ENCODE peak calls at places on chromosomes 3 and 15, in five cellular contexts. One of them, this sample, is unnamed.
A peak's percentile ranks its signal among the peaks of the same experiment; 100 is the strongest.

GRCh38 chr15:43749690-43750345 is 3.6 kb downstream of the PDIA3 start:
- DNase-seq in fibroblast of lung: no peak
- DNase-seq in mammary epithelial cell: no peak
- DNase-seq in H1: no peak
- DNase-seq in GM23248: peak; percentile 42
- DNase-seq in this sample: no peak

GRCh38 chr15:59685737-59686297 is 3.3 kb downstream of the BNIP2 start:
- DNase-seq in fibroblast of lung: peak; percentile 28
- DNase-seq in mammary epithelial cell: peak; percentile 12
- DNase-seq in H1: no peak
- DNase-seq in GM23248: peak; percentile 56
- DNase-seq in this sample: no peak

GRCh38 chr3:179956416-179956830 is 80.3 kb downstream of the PEX5L start:
- DNase-seq in fibroblast of lung: no peak
- DNase-seq in mammary epithelial cell: no peak
- DNase-seq in H1: no peak
- DNase-seq in GM23248: no peak
- DNase-seq in this sample: no peak

GRCh38 chr3:158775001-158775400 is 26.9 kb upstream of the MFSD1 start:
- DNase-seq in fibroblast of lung: peak; percentile 56
- DNase-seq in mammary epithelial cell: no peak
- DNase-seq in H1: no peak
- DNase-seq in GM23248: no peak
- DNase-seq in this sample: no peak

GRCh38 chr15:48423342-48423741 is 92.1 kb downstream of the DUT start:
- DNase-seq in fibroblast of lung: no peak
- DNase-seq in mammary epithelial cell: peak; percentile 56
- DNase-seq in H1: no peak
- DNase-seq in GM23248: no peak
- DNase-seq in this sample: no peak

GRCh38 chr3:101518421-101518871 is 5.4 kb upstream of the SENP7 start:
- DNase-seq in fibroblast of lung: no peak
- DNase-seq in mammary epithelial cell: peak; percentile 84
- DNase-seq in H1: no peak
- DNase-seq in GM23248: no peak
- DNase-seq in this sample: peak; percentile 9

GRCh38 chr3:42256135-42256819 is 9.7 kb downstream of the CCK start:
- DNase-seq in fibroblast of lung: peak; percentile 16
- DNase-seq in mammary epithelial cell: peak; percentile 79
- DNase-seq in H1: no peak
- DNase-seq in GM23248: peak; percentile 54
- DNase-seq in this sample: no peak

GRCh38 chr3:13518516-13519351 is 30.2 kb upstream of the FBLN2 start:
- DNase-seq in fibroblast of lung: peak; percentile 57
- DNase-seq in mammary epithelial cell: no peak
- DNase-seq in H1: no peak
- DNase-seq in GM23248: no peak
- DNase-seq in this sample: no peak

GRCh38 chr3:30315452-30315851 is 290.9 kb upstream of the TGFBR2 start:
- DNase-seq in fibroblast of lung: no peak
- DNase-seq in mammary epithelial cell: no peak
- DNase-seq in H1: no peak
- DNase-seq in GM23248: peak; percentile 83
- DNase-seq in this sample: no peak

GRCh38 chr3:112813016-112813415 is 33.6 kb downstream of the CD200R1L start:
- DNase-seq in fibroblast of lung: no peak
- DNase-seq in mammary epithelial cell: no peak
- DNase-seq in H1: no peak
- DNase-seq in GM23248: peak; percentile 31
- DNase-seq in this sample: no peak

GRCh38 chr3:168884353-168884903 is 779.1 kb downstream of the MECOM start:
- DNase-seq in fibroblast of lung: peak; percentile 90
- DNase-seq in mammary epithelial cell: peak; percentile 91
- DNase-seq in H1: no peak
- DNase-seq in GM23248: peak; percentile 93
- DNase-seq in this sample: peak; percentile 63

GRCh38 chr3:3714572-3714971 is 84.7 kb upstream of the LRRN1 start:
- DNase-seq in fibroblast of lung: no peak
- DNase-seq in mammary epithelial cell: no peak
- DNase-seq in H1: no peak
- DNase-seq in GM23248: no peak
- DNase-seq in this sample: no peak

GRCh38 chr15:67114846-67115521 is 49.6 kb downstream of the SMAD3 start:
- DNase-seq in fibroblast of lung: no peak
- DNase-seq in mammary epithelial cell: no peak
- DNase-seq in H1: no peak
- DNase-seq in GM23248: peak; percentile 46
- DNase-seq in this sample: no peak

GRCh38 chr3:9563851-9564250 is 10.2 kb upstream of the LHFPL4 start:
- DNase-seq in fibroblast of lung: no peak
- DNase-seq in mammary epithelial cell: peak; percentile 27
- DNase-seq in H1: no peak
- DNase-seq in GM23248: no peak
- DNase-seq in this sample: no peak

GRCh38 chr3:102156426-102156825 is 278.4 kb upstream of the ZPLD1 start:
- DNase-seq in fibroblast of lung: peak; percentile 78
- DNase-seq in mammary epithelial cell: peak; percentile 97
- DNase-seq in H1: no peak
- DNase-seq in GM23248: peak; percentile 95
- DNase-seq in this sample: peak; percentile 47

GRCh38 chr15:95669146-95669922 is 661.2 kb upstream of the NR2F2 start:
- DNase-seq in fibroblast of lung: no peak
- DNase-seq in mammary epithelial cell: no peak
- DNase-seq in H1: no peak
- DNase-seq in GM23248: peak; percentile 18
- DNase-seq in this sample: no peak

GRCh38 chr3:61358364-61358763 is 107.1 kb upstream of the FHIT start:
- DNase-seq in fibroblast of lung: peak; percentile 63
- DNase-seq in mammary epithelial cell: no peak
- DNase-seq in H1: no peak
- DNase-seq in GM23248: no peak
- DNase-seq in this sample: peak; percentile 54

GRCh38 chr15:52423852-52424251 is 104.8 kb downstream of the MYO5A start:
- DNase-seq in fibroblast of lung: no peak
- DNase-seq in mammary epithelial cell: no peak
- DNase-seq in H1: no peak
- DNase-seq in GM23248: no peak
- DNase-seq in this sample: no peak

GRCh38 chr3:138406606-138407005 is 27.8 kb upstream of the ESYT3 start:
- DNase-seq in fibroblast of lung: no peak
- DNase-seq in mammary epithelial cell: no peak
- DNase-seq in H1: no peak
- DNase-seq in GM23248: no peak
- DNase-seq in this sample: no peak

GRCh38 chr3:14843321-14843720 is 24.6 kb downstream of the FGD5 start:
- DNase-seq in fibroblast of lung: no peak
- DNase-seq in mammary epithelial cell: no peak
- DNase-seq in H1: no peak
- DNase-seq in GM23248: no peak
- DNase-seq in this sample: no peak

GRCh38 chr3:25677121-25677520 is 12.4 kb upstream of the TOP2B start:
- DNase-seq in fibroblast of lung: no peak
- DNase-seq in mammary epithelial cell: no peak
- DNase-seq in H1: no peak
- DNase-seq in GM23248: no peak
- DNase-seq in this sample: no peak

DNA sequence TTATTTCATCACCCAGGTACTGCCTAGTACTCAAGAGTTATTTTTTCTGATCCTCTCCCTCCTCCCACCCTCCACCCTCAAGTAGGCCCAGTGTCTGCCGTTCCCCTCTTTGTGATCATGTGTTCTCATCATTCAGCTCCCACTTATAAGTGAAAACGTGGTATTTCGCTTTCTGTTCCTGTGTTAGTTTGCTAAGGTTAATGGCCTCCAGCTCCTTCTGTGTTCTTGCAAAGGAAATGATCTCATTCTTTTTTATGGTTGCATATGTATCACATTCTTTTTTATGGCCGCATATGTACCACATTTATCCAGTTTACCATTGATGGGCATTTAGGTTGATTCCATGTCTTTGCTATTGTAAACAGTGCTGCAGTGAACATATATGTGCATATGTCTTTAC is 8.2 kb upstream of the GANC start:
- DNase-seq in fibroblast of lung: no peak
- DNase-seq in mammary epithelial cell: no peak
- DNase-seq in H1: no peak
- DNase-seq in GM23248: no peak
- DNase-seq in this sample: no peak
- TF ChIP-seq EZH2 in fibroblast of lung: no peak
- TF ChIP-seq EZH2 in mammary epithelial cell: no peak
- TF ChIP-seq EZH2 in H1: no peak
- TF ChIP-seq EZH2 in GM23248: no peak
- TF ChIP-seq EZH2 in this sample: no peak

GRCh38 chr3:197428117-197428761 is 127.5 kb downstream of the BDH1 start:
- DNase-seq in fibroblast of lung: peak; percentile 17
- DNase-seq in mammary epithelial cell: peak; percentile 25
- DNase-seq in H1: no peak
- DNase-seq in GM23248: peak; percentile 76
- DNase-seq in this sample: peak; percentile 82
- H2AFZ ChIP-seq in fibroblast of lung: peak overlapping the region; percentile 65
- H2AFZ ChIP-seq in mammary epithelial cell: no peak overlapping the region
- H2AFZ ChIP-seq in H1: peak overlapping the region; percentile 79
- H2AFZ ChIP-seq in GM23248: peak overlapping the region; percentile 78
- H2AFZ ChIP-seq in this sample: peak overlapping the region; percentile 37

GRCh38 chr3:59641169-59641914 is 591.5 kb upstream of the CFAP20DC start:
- DNase-seq in fibroblast of lung: peak; percentile 31
- DNase-seq in mammary epithelial cell: no peak
- DNase-seq in H1: no peak
- DNase-seq in GM23248: peak; percentile 78
- DNase-seq in this sample: no peak
- TF ChIP-seq EZH2 in fibroblast of lung: no peak
- TF ChIP-seq EZH2 in mammary epithelial cell: peak; percentile 35
- TF ChIP-seq EZH2 in H1: no peak
- TF ChIP-seq EZH2 in GM23248: no peak
- TF ChIP-seq EZH2 in this sample: no peak

GRCh38 chr3:172561894-172562664 is 38.8 kb upstream of the TNFSF10 start:
- DNase-seq in fibroblast of lung: no peak
- DNase-seq in mammary epithelial cell: peak; percentile 17
- DNase-seq in H1: no peak
- DNase-seq in GM23248: no peak
- DNase-seq in this sample: peak; percentile 18
- H2AFZ ChIP-seq in fibroblast of lung: no peak overlapping the region
- H2AFZ ChIP-seq in mammary epithelial cell: no peak overlapping the region
- H2AFZ ChIP-seq in H1: no peak overlapping the region
- H2AFZ ChIP-seq in GM23248: no peak overlapping the region
- H2AFZ ChIP-seq in this sample: no peak overlapping the region

GRCh38 chr3:170040283-170040907 is 2.6 kb downstream of the GPR160 start:
- DNase-seq in fibroblast of lung: no peak
- DNase-seq in mammary epithelial cell: no peak
- DNase-seq in H1: no peak
- DNase-seq in GM23248: no peak
- DNase-seq in this sample: no peak

GRCh38 chr3:170033489-170033888 is 4.3 kb upstream of the GPR160 start:
- DNase-seq in fibroblast of lung: no peak
- DNase-seq in mammary epithelial cell: no peak
- DNase-seq in H1: no peak
- DNase-seq in GM23248: no peak
- DNase-seq in this sample: no peak

GRCh38 chr3:170043506-170043905 is 5.7 kb downstream of the GPR160 start:
- DNase-seq in fibroblast of lung: no peak
- DNase-seq in mammary epithelial cell: no peak
- DNase-seq in H1: no peak
- DNase-seq in GM23248: no peak
- DNase-seq in this sample: no peak

GRCh38 chr3:170037463-170038433 is at the start of gene GPR160:
- DNase-seq in fibroblast of lung: peak; percentile 33
- DNase-seq in mammary epithelial cell: peak; percentile 27
- DNase-seq in H1: peak; percentile 54
- DNase-seq in GM23248: peak; percentile 62
- DNase-seq in this sample: peak; percentile 91

GRCh38 chr3:170038434-170039110 is 777 bp downstream of the GPR160 start:
- DNase-seq in fibroblast of lung: no peak
- DNase-seq in mammary epithelial cell: no peak
- DNase-seq in H1: peak; percentile 36
- DNase-seq in GM23248: peak; percentile 25
- DNase-seq in this sample: peak; percentile 65
- TF ChIP-seq EZH2 in fibroblast of lung: peak; percentile 65
- TF ChIP-seq EZH2 in mammary epithelial cell: peak; percentile 47
- TF ChIP-seq EZH2 in H1: no peak
- TF ChIP-seq EZH2 in GM23248: no peak
- TF ChIP-seq EZH2 in this sample: no peak

GRCh38 chr15:100759116-100759515 is 120.5 kb upstream of the ALDH1A3 start:
- DNase-seq in fibroblast of lung: peak; percentile 67
- DNase-seq in mammary epithelial cell: no peak
- DNase-seq in H1: no peak
- DNase-seq in GM23248: peak; percentile 86
- DNase-seq in this sample: peak; percentile 58
- H2AFZ ChIP-seq in fibroblast of lung: no peak overlapping the region
- H2AFZ ChIP-seq in mammary epithelial cell: no peak overlapping the region
- H2AFZ ChIP-seq in H1: no peak overlapping the region
- H2AFZ ChIP-seq in GM23248: peak overlapping the region; percentile 48
- H2AFZ ChIP-seq in this sample: no peak overlapping the region

This sample was measured in hepatocyte.